ENCODE peak calls at places on chromosomes 2 and 18, in ten cellular contexts. One of them, this sample, is unnamed.

GRCh38 chr2:23412556-23413155 is 27.7 kb downstream of the KLHL29 start:
- DNase-seq in stomach: no peak
- DNase-seq in IMR-90: peak; percentile 82
- DNase-seq in adipocyte: peak; percentile 46
- DNase-seq in left ventricle myocardium inferior: no peak
- DNase-seq in mammary epithelial cell: peak; percentile 47
- DNase-seq in Panc1: no peak
- DNase-seq in CD8-positive, alpha-beta memory T cell: no peak
- DNase-seq in fibroblast of lung: peak; percentile 84
- DNase-seq in naive thymus-derived CD4-positive, alpha-beta T cell: no peak
- DNase-seq in this sample: no peak

GRCh38 chr2:26674771-26675170 is 17.8 kb upstream of the KCNK3 start:
- DNase-seq in CD8-positive, alpha-beta memory T cell: no peak
- DNase-seq in left ventricle myocardium inferior: no peak
- DNase-seq in naive thymus-derived CD4-positive, alpha-beta T cell: no peak
- DNase-seq in adipocyte: no peak
- DNase-seq in mammary epithelial cell: no peak
- DNase-seq in Panc1: no peak
- DNase-seq in fibroblast of lung: no peak
- DNase-seq in IMR-90: no peak
- DNase-seq in stomach: no peak
- DNase-seq in this sample: no peak

GRCh38 chr2:231421051-231421580 is 25.6 kb downstream of the B3GNT7 start:
- DNase-seq in left ventricle myocardium inferior: no peak
- DNase-seq in adipocyte: no peak
- DNase-seq in IMR-90: no peak
- DNase-seq in fibroblast of lung: no peak
- DNase-seq in Panc1: no peak
- DNase-seq in stomach: no peak
- DNase-seq in naive thymus-derived CD4-positive, alpha-beta T cell: no peak
- DNase-seq in CD8-positive, alpha-beta memory T cell: no peak
- DNase-seq in mammary epithelial cell: no peak
- DNase-seq in this sample: no peak

GRCh38 chr2:150088538-150088937 is 398.9 kb downstream of the RND3 start:
- DNase-seq in Panc1: no peak
- DNase-seq in naive thymus-derived CD4-positive, alpha-beta T cell: no peak
- DNase-seq in stomach: no peak
- DNase-seq in fibroblast of lung: peak; percentile 36
- DNase-seq in CD8-positive, alpha-beta memory T cell: no peak
- DNase-seq in adipocyte: no peak
- DNase-seq in left ventricle myocardium inferior: no peak
- DNase-seq in mammary epithelial cell: peak; percentile 14
- DNase-seq in IMR-90: peak; percentile 15
- DNase-seq in this sample: no peak

GRCh38 chr2:39549718-39550464 is 112.8 kb upstream of the MAP4K3 start:
- DNase-seq in naive thymus-derived CD4-positive, alpha-beta T cell: no peak
- DNase-seq in stomach: no peak
- DNase-seq in adipocyte: no peak
- DNase-seq in CD8-positive, alpha-beta memory T cell: no peak
- DNase-seq in mammary epithelial cell: no peak
- DNase-seq in IMR-90: no peak
- DNase-seq in fibroblast of lung: no peak
- DNase-seq in left ventricle myocardium inferior: no peak
- DNase-seq in Panc1: no peak
- DNase-seq in this sample: no peak

GRCh38 chr2:118403658-118404451 is 315.6 kb downstream of the INSIG2 start:
- DNase-seq in naive thymus-derived CD4-positive, alpha-beta T cell: no peak
- DNase-seq in Panc1: no peak
- DNase-seq in IMR-90: no peak
- DNase-seq in mammary epithelial cell: peak; percentile 59
- DNase-seq in CD8-positive, alpha-beta memory T cell: no peak
- DNase-seq in left ventricle myocardium inferior: no peak
- DNase-seq in adipocyte: no peak
- DNase-seq in fibroblast of lung: peak; percentile 23
- DNase-seq in stomach: no peak
- DNase-seq in this sample: no peak

GRCh38 chr2:127465258-127465657 is 47.0 kb downstream of the PROC start:
- DNase-seq in stomach: no peak
- DNase-seq in IMR-90: no peak
- DNase-seq in naive thymus-derived CD4-positive, alpha-beta T cell: peak; percentile 35
- DNase-seq in Panc1: no peak
- DNase-seq in CD8-positive, alpha-beta memory T cell: no peak
- DNase-seq in mammary epithelial cell: no peak
- DNase-seq in left ventricle myocardium inferior: no peak
- DNase-seq in fibroblast of lung: peak; percentile 12
- DNase-seq in adipocyte: no peak
- DNase-seq in this sample: no peak

GRCh38 chr18:11976882-11977281 is 4.4 kb upstream of the IMPA2 start:
- DNase-seq in adipocyte: peak; percentile 29
- DNase-seq in Panc1: no peak
- DNase-seq in IMR-90: peak; percentile 74
- DNase-seq in naive thymus-derived CD4-positive, alpha-beta T cell: no peak
- DNase-seq in left ventricle myocardium inferior: no peak
- DNase-seq in mammary epithelial cell: no peak
- DNase-seq in fibroblast of lung: peak; percentile 39
- DNase-seq in stomach: no peak
- DNase-seq in CD8-positive, alpha-beta memory T cell: no peak
- DNase-seq in this sample: no peak

GRCh38 chr2:28373854-28374253 is 18.8 kb upstream of the FOSL2 start:
- DNase-seq in Panc1: no peak
- DNase-seq in IMR-90: no peak
- DNase-seq in fibroblast of lung: no peak
- DNase-seq in naive thymus-derived CD4-positive, alpha-beta T cell: no peak
- DNase-seq in mammary epithelial cell: no peak
- DNase-seq in CD8-positive, alpha-beta memory T cell: no peak
- DNase-seq in left ventricle myocardium inferior: no peak
- DNase-seq in adipocyte: no peak
- DNase-seq in stomach: no peak
- DNase-seq in this sample: no peak

GRCh38 chr2:233448220-233448559 is 93.9 kb downstream of the DGKD start:
- DNase-seq in Panc1: no peak
- DNase-seq in fibroblast of lung: no peak
- DNase-seq in IMR-90: no peak
- DNase-seq in adipocyte: no peak
- DNase-seq in mammary epithelial cell: no peak
- DNase-seq in CD8-positive, alpha-beta memory T cell: no peak
- DNase-seq in stomach: no peak
- DNase-seq in left ventricle myocardium inferior: no peak
- DNase-seq in naive thymus-derived CD4-positive, alpha-beta T cell: no peak
- DNase-seq in this sample: no peak

DNA sequence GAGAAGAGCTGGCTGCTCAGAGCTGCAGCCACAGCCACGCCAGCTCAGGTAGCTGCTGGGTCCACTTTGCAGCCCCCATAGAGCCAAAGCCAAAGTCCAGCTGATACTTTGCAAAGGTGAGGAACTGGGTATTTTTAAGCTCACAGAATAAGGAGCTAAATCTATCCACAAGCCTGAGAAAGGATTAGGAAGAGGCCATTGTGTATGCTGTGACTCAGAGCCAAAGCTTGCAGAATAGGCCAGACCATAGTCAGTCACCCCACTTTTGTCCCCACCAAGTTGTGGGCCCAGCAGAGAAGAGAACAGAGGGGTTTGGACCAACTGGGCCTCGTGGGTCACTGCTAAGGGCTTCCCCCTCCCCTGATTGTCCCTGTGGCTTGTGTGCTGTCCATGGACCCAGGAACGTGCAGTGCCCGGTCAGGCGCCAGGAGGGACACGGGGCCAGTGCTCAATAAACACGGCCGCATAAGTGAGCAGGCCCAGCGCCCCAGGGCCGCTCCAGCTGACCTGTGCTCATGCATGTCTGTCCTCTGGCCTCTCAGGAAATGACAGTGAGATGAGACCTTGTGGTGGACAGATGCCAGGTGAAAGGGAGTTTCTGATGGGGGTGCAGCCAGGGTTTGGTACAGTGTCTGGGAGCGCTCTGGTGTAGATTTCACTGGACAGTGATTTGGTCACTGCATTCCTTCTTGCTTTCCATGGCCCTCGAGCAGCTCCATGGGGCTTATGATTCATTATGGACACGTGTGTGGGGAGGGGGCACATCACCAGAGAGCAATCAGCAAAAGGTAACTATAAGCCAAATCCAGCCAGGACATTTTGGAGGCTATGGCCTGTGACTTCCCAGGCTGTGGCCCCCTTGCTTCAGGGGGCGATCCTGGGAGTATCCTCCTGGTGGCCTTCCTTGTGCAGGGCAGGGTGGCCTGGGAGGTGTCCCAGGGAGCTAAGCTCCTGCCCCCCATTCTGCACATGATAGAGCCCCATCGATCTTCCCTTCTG is 31.3 kb downstream of the MAL start:
- DNase-seq in adipocyte: no peak
- DNase-seq in mammary epithelial cell: peak; percentile 17
- DNase-seq in left ventricle myocardium inferior: no peak
- DNase-seq in Panc1: no peak
- DNase-seq in fibroblast of lung: peak; percentile 13
- DNase-seq in stomach: peak; percentile 17
- DNase-seq in CD8-positive, alpha-beta memory T cell: no peak
- DNase-seq in naive thymus-derived CD4-positive, alpha-beta T cell: no peak
- DNase-seq in IMR-90: peak; percentile 13
- DNase-seq in this sample: no peak
- H3K9me3 ChIP-seq in adipocyte: no peaks in the 10 kb centered on the region
- H3K9me3 ChIP-seq in mammary epithelial cell: no peaks in the 10 kb centered on the region
- H3K9me3 ChIP-seq in left ventricle myocardium inferior: no peaks in the 10 kb centered on the region
- H3K9me3 ChIP-seq in Panc1: no peaks in the 10 kb centered on the region
- H3K9me3 ChIP-seq in fibroblast of lung: no peaks in the 10 kb centered on the region
- H3K9me3 ChIP-seq in stomach: no peaks in the 10 kb centered on the region
- H3K9me3 ChIP-seq in CD8-positive, alpha-beta memory T cell: no peaks in the 10 kb centered on the region
- H3K9me3 ChIP-seq in naive thymus-derived CD4-positive, alpha-beta T cell: no peaks in the 10 kb centered on the region
- H3K9me3 ChIP-seq in IMR-90: no peaks in the 10 kb centered on the region
- H3K9me3 ChIP-seq in this sample: no peaks in the 10 kb centered on the region

DNA sequence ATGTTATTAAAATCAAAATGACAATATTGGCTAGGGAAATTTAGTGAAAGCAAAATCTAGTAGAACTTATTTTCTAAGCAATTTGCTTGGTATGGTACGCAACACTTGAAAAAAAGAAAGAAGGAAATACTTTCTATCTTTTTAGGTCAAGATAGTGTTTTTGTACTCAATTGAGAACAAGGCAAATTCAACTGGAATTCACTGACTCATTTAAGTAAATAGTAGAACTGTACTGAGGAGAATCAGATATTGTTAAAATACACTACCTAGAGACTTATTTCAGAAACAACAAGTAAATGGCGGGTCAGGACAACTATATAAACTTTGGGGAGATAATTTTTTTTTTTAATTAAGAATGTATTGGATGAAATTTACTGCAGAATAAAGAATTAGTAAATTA is 18.9 kb downstream of the ZRANB3 start:
- DNase-seq in CD8-positive, alpha-beta memory T cell: no peak
- DNase-seq in IMR-90: peak; percentile 33
- DNase-seq in Panc1: no peak
- DNase-seq in stomach: no peak
- DNase-seq in adipocyte: peak; percentile 36
- DNase-seq in naive thymus-derived CD4-positive, alpha-beta T cell: no peak
- DNase-seq in fibroblast of lung: peak; percentile 17
- DNase-seq in left ventricle myocardium inferior: no peak
- DNase-seq in mammary epithelial cell: no peak
- DNase-seq in this sample: no peak
- H3K9me3 ChIP-seq in CD8-positive, alpha-beta memory T cell: peaks cover 4% of the 10 kb centered on the region
- H3K9me3 ChIP-seq in IMR-90: peaks cover 2% of the 10 kb centered on the region
- H3K9me3 ChIP-seq in Panc1: peaks cover 6% of the 10 kb centered on the region
- H3K9me3 ChIP-seq in stomach: peaks cover 52% of the 10 kb centered on the region
- H3K9me3 ChIP-seq in adipocyte: no peaks in the 10 kb centered on the region
- H3K9me3 ChIP-seq in naive thymus-derived CD4-positive, alpha-beta T cell: no peaks in the 10 kb centered on the region
- H3K9me3 ChIP-seq in fibroblast of lung: no peaks in the 10 kb centered on the region
- H3K9me3 ChIP-seq in left ventricle myocardium inferior: peaks cover 69% of the 10 kb centered on the region
- H3K9me3 ChIP-seq in mammary epithelial cell: no peaks in the 10 kb centered on the region
- H3K9me3 ChIP-seq in this sample: no peaks in the 10 kb centered on the region

GRCh38 chr2:6845312-6845711 is 20.4 kb downstream of the CMPK2 start:
- DNase-seq in stomach: no peak
- DNase-seq in mammary epithelial cell: no peak
- DNase-seq in Panc1: no peak
- DNase-seq in left ventricle myocardium inferior: no peak
- DNase-seq in naive thymus-derived CD4-positive, alpha-beta T cell: no peak
- DNase-seq in fibroblast of lung: peak; percentile 27
- DNase-seq in CD8-positive, alpha-beta memory T cell: no peak
- DNase-seq in IMR-90: no peak
- DNase-seq in adipocyte: peak; percentile 32
- DNase-seq in this sample: no peak

GRCh38 chr2:6845903-6846302 is 19.8 kb downstream of the CMPK2 start:
- DNase-seq in left ventricle myocardium inferior: no peak
- DNase-seq in Panc1: no peak
- DNase-seq in IMR-90: no peak
- DNase-seq in stomach: no peak
- DNase-seq in adipocyte: no peak
- DNase-seq in mammary epithelial cell: no peak
- DNase-seq in CD8-positive, alpha-beta memory T cell: no peak
- DNase-seq in fibroblast of lung: no peak
- DNase-seq in naive thymus-derived CD4-positive, alpha-beta T cell: no peak
- DNase-seq in this sample: no peak

GRCh38 chr2:6846967-6847695 is 18.6 kb downstream of the CMPK2 start:
- DNase-seq in IMR-90: no peak
- DNase-seq in stomach: no peak
- DNase-seq in Panc1: no peak
- DNase-seq in adipocyte: no peak
- DNase-seq in left ventricle myocardium inferior: no peak
- DNase-seq in mammary epithelial cell: no peak
- DNase-seq in naive thymus-derived CD4-positive, alpha-beta T cell: no peak
- DNase-seq in fibroblast of lung: no peak
- DNase-seq in CD8-positive, alpha-beta memory T cell: no peak
- DNase-seq in this sample: no peak

GRCh38 chr2:6841537-6842287 is 24.0 kb downstream of the CMPK2 start:
- DNase-seq in left ventricle myocardium inferior: no peak
- DNase-seq in fibroblast of lung: no peak
- DNase-seq in adipocyte: no peak
- DNase-seq in stomach: no peak
- DNase-seq in Panc1: no peak
- DNase-seq in naive thymus-derived CD4-positive, alpha-beta T cell: no peak
- DNase-seq in IMR-90: no peak
- DNase-seq in CD8-positive, alpha-beta memory T cell: no peak
- DNase-seq in mammary epithelial cell: no peak
- DNase-seq in this sample: no peak

DNA sequence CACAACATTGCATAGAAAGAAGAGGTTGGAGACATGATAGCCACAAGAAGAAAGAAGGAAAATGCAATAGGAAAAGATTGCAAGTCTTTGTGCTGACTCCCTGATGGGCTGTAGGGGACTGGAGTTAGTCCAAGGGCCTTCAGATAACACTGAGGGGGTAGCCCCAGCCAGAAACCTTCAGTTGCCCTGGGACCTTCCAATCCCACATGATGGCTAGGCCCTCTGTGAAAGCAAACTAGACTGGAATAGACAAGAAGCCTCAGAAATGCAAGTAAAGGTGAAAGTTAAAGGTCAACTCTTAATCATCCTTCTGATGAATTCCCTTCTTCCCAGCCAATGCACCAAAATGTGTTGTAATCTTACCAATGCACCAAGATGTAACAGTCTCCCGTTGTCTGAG is 19.2 kb downstream of the CMPK2 start:
- DNase-seq in left ventricle myocardium inferior: no peak
- DNase-seq in naive thymus-derived CD4-positive, alpha-beta T cell: no peak
- DNase-seq in CD8-positive, alpha-beta memory T cell: no peak
- DNase-seq in Panc1: no peak
- DNase-seq in adipocyte: no peak
- DNase-seq in fibroblast of lung: no peak
- DNase-seq in IMR-90: no peak
- DNase-seq in stomach: no peak
- DNase-seq in mammary epithelial cell: no peak
- DNase-seq in this sample: no peak
- H3K9me3 ChIP-seq in left ventricle myocardium inferior: peaks cover 97% of the 10 kb centered on the region
- H3K9me3 ChIP-seq in naive thymus-derived CD4-positive, alpha-beta T cell: peaks cover 28% of the 10 kb centered on the region
- H3K9me3 ChIP-seq in CD8-positive, alpha-beta memory T cell: peaks cover 45% of the 10 kb centered on the region
- H3K9me3 ChIP-seq in Panc1: peaks cover 8% of the 10 kb centered on the region
- H3K9me3 ChIP-seq in adipocyte: peaks cover 60% of the 10 kb centered on the region
- H3K9me3 ChIP-seq in fibroblast of lung: no peaks in the 10 kb centered on the region
- H3K9me3 ChIP-seq in IMR-90: peaks cover 11% of the 10 kb centered on the region
- H3K9me3 ChIP-seq in stomach: peaks cover 95% of the 10 kb centered on the region
- H3K9me3 ChIP-seq in mammary epithelial cell: peaks cover 37% of the 10 kb centered on the region
- H3K9me3 ChIP-seq in this sample: peaks cover 33% of the 10 kb centered on the region

GRCh38 chr2:239917957-239918481 is 107.1 kb downstream of the NDUFA10 start:
- DNase-seq in stomach: peak; percentile 23
- DNase-seq in naive thymus-derived CD4-positive, alpha-beta T cell: peak; percentile 7
- DNase-seq in mammary epithelial cell: no peak
- DNase-seq in adipocyte: no peak
- DNase-seq in fibroblast of lung: no peak
- DNase-seq in IMR-90: no peak
- DNase-seq in Panc1: no peak
- DNase-seq in CD8-positive, alpha-beta memory T cell: no peak
- DNase-seq in left ventricle myocardium inferior: no peak
- DNase-seq in this sample: no peak
- H3K9me3 ChIP-seq in stomach: peaks cover 35% of the 10 kb centered on the region
- H3K9me3 ChIP-seq in naive thymus-derived CD4-positive, alpha-beta T cell: peaks cover 6% of the 10 kb centered on the region
- H3K9me3 ChIP-seq in mammary epithelial cell: peaks cover 33% of the 10 kb centered on the region
- H3K9me3 ChIP-seq in adipocyte: peaks cover 18% of the 10 kb centered on the region
- H3K9me3 ChIP-seq in fibroblast of lung: no peaks in the 10 kb centered on the region
- H3K9me3 ChIP-seq in IMR-90: peaks cover 38% of the 10 kb centered on the region
- H3K9me3 ChIP-seq in Panc1: peaks cover 11% of the 10 kb centered on the region
- H3K9me3 ChIP-seq in CD8-positive, alpha-beta memory T cell: peaks cover 18% of the 10 kb centered on the region
- H3K9me3 ChIP-seq in left ventricle myocardium inferior: peaks cover 29% of the 10 kb centered on the region
- H3K9me3 ChIP-seq in this sample: no peaks in the 10 kb centered on the region

This sample was measured in T-helper 17 cell.